ENCODE peak calls at places on chromosomes 2 and 18, in ten cellular contexts. K is effector CD4-positive, alpha-beta T cell; L is neural crest cell; W is endothelial cell; U is BJ; N is T1000; V is Daoy; F is HT1080; M is GM12865; R is ureter. G is an unnamed sample.

GRCh38 chr2:150572961-150573395 is 85.5 kb upstream of the RND3 start:
- DNase-seq in K (no peak), L (no peak), W (no peak), U (no peak), N (no peak), V (no peak), F (no peak), M (peak; percentile 58), R (no peak), G (no peak)

GRCh38 chr18:46290440-46291020 is 186.3 kb downstream of the HAUS1 start:
- DNase-seq in K (no peak), L (no peak), W (no peak), U (no peak), N (no peak), V (no peak), F (no peak), M (no peak), R (no peak), G (no peak)

GRCh38 chr2:61450144-61450543 is 20.7 kb downstream of the USP34 start:
- DNase-seq in K (no peak), L (no peak), W (no peak), U (no peak), N (no peak), V (no peak), F (no peak), M (peak; percentile 37), R (no peak), G (no peak)

GRCh38 chr2:196101325-196101981 is 32.8 kb upstream of the DNAH7 start:
- DNase-seq in K (no peak), L (no peak), W (no peak), U (no peak), N (no peak), V (peak; percentile 26), F (no peak), M (peak; percentile 75), R (no peak), G (no peak)

GRCh38 chr2:196925445-196925767 is 1.1 kb downstream of the PGAP1 start:
- DNase-seq in K (no peak), L (no peak), W (no peak), U (no peak), N (no peak), V (peak; percentile 15), F (peak; percentile 20), M (no peak), R (no peak), G (no peak)

GRCh38 chr2:18063826-18064485 is 185.5 kb downstream of the KCNS3 start:
- DNase-seq in K (no peak), L (no peak), W (no peak), U (no peak), N (no peak), V (no peak), F (no peak), M (no peak), R (no peak), G (no peak)

GRCh38 chr2:172196768-172197322 is 94.1 kb upstream of the DLX2 start:
- DNase-seq in K (no peak), L (no peak), W (no peak), U (no peak), N (peak; percentile 30), V (peak; percentile 65), F (peak; percentile 76), M (peak; percentile 24), R (peak; percentile 78), G (no peak)

GRCh38 chr2:191710411-191710900 is 32.5 kb downstream of the NABP1 start:
- DNase-seq in K (no peak), L (no peak), W (no peak), U (peak; percentile 35), N (no peak), V (peak; percentile 77), F (peak; percentile 78), M (no peak), R (no peak), G (no peak)

GRCh38 chr18:76496200-76496890 is 1.3 kb upstream of the ZNF516 start:
- DNase-seq in K (no peak), L (peak; percentile 59), W (peak; percentile 55), U (no peak), N (no peak), V (peak; percentile 35), F (no peak), M (peak; percentile 31), R (peak; percentile 64), G (peak; percentile 70)

GRCh38 chr2:86225581-86225980 is 26.3 kb downstream of the MRPL35 start:
- DNase-seq in K (no peak), L (no peak), W (no peak), U (no peak), N (no peak), V (peak; percentile 13), F (peak; percentile 42), M (peak; percentile 83), R (peak; percentile 69), G (no peak)

GRCh38 chr2:173555833-173556232 is 201.2 kb downstream of the CDCA7 start:
- DNase-seq in K (no peak), L (no peak), W (no peak), U (no peak), N (no peak), V (no peak), F (no peak), M (peak; percentile 27), R (no peak), G (no peak)

GRCh38 chr2:216491757-216492635 is 6.6 kb upstream of the RPL37A start:
- DNase-seq in K (no peak), L (no peak), W (no peak), U (no peak), N (no peak), V (no peak), F (no peak), M (peak; percentile 95), R (no peak), G (no peak)

GRCh38 chr18:68438983-68439382 is 275.9 kb downstream of the TMX3 start:
- DNase-seq in K (no peak), L (no peak), W (no peak), U (peak; percentile 87), N (no peak), V (no peak), F (peak; percentile 16), M (no peak), R (no peak), G (peak; percentile 21)

GRCh38 chr18:3384664-3385189 is 65.2 kb upstream of the TGIF1 start:
- DNase-seq in K (no peak), L (no peak), W (no peak), U (no peak), N (no peak), V (no peak), F (no peak), M (peak; percentile 58), R (no peak), G (no peak)

GRCh38 chr18:31658670-31659573 is 25.5 kb downstream of the B4GALT6 start:
- DNase-seq in K (no peak), L (no peak), W (no peak), U (no peak), N (no peak), V (peak; percentile 66), F (peak; percentile 14), M (peak; percentile 90), R (no peak), G (no peak)

GRCh38 chr2:177273456-177273855 is 8.9 kb upstream of the NFE2L2 start:
- DNase-seq in K (no peak), L (no peak), W (no peak), U (no peak), N (no peak), V (no peak), F (no peak), M (no peak), R (no peak), G (no peak)

GRCh38 chr2:129849559-129850160 is 129.8 kb upstream of the RAB6C start:
- DNase-seq in K (no peak), L (no peak), W (no peak), U (peak; percentile 12), N (no peak), V (peak; percentile 33), F (peak; percentile 48), M (peak; percentile 80), R (no peak), G (peak; percentile 73)

GRCh38 chr18:40133253-40133652 is 1821.8 kb upstream of the PIK3C3 start:
- DNase-seq in K (no peak), L (no peak), W (no peak), U (no peak), N (no peak), V (no peak), F (no peak), M (no peak), R (no peak), G (no peak)

GRCh38 chr2:101763496-101764333 is 66.2 kb downstream of the MAP4K4 start:
- DNase-seq in K (no peak), L (no peak), W (no peak), U (no peak), N (no peak), V (no peak), F (no peak), M (no peak), R (no peak), G (no peak)

GRCh38 chr2:71531522-71532047 is 78.2 kb downstream of the DYSF start:
- DNase-seq in K (no peak), L (no peak), W (no peak), U (peak; percentile 5), N (peak; percentile 70), V (peak; percentile 42), F (peak; percentile 82), M (no peak), R (no peak), G (no peak)

GRCh38 chr2:60356346-60356745 is 197.1 kb downstream of the BCL11A start:
- DNase-seq in K (no peak), L (no peak), W (no peak), U (no peak), N (no peak), V (peak; percentile 23), F (no peak), M (peak; percentile 36), R (no peak), G (no peak)

GRCh38 chr2:49255325-49256023 is 101.2 kb upstream of the FSHR start:
- DNase-seq in K (no peak), L (no peak), W (no peak), U (no peak), N (no peak), V (no peak), F (no peak), M (no peak), R (no peak), G (no peak)

GRCh38 chr2:16191431-16192200 is 251.3 kb downstream of the MYCN start:
- DNase-seq in K (no peak), L (no peak), W (no peak), U (no peak), N (no peak), V (no peak), F (no peak), M (no peak), R (no peak), G (no peak)

GRCh38 chr2:100621371-100621910 is 58.6 kb downstream of the PDCL3 start:
- DNase-seq in K (no peak), L (no peak), W (no peak), U (no peak), N (no peak), V (no peak), F (no peak), M (no peak), R (no peak), G (no peak)

GRCh38 chr2:232286011-232286868 is 92.3 kb upstream of the ALPP start:
- DNase-seq in K (no peak), L (no peak), W (no peak), U (no peak), N (no peak), V (no peak), F (no peak), M (no peak), R (peak; percentile 50), G (no peak)

GRCh38 chr2:85435986-85436835 is 17.7 kb downstream of the SH2D6 start:
- DNase-seq in K (no peak), L (no peak), W (no peak), U (no peak), N (no peak), V (no peak), F (no peak), M (no peak), R (no peak), G (no peak)

GRCh38 chr18:40911582-40912254 is 1043.3 kb upstream of the PIK3C3 start:
- DNase-seq in K (no peak), L (no peak), W (no peak), U (no peak), N (no peak), V (no peak), F (peak; percentile 23), M (no peak), R (no peak), G (no peak)

GRCh38 chr18:62863629-62864028 is 148.3 kb downstream of the PHLPP1 start:
- DNase-seq in K (no peak), L (no peak), W (no peak), U (no peak), N (peak; percentile 3), V (peak; percentile 59), F (peak; percentile 96), M (peak; percentile 33), R (no peak), G (no peak)

G was measured in neuronal stem cell.